ENCODE peak calls at places on chromosomes 7 and 10, in six cellular contexts. C is IMR-90, A is A549, W is GM12878, S is HepG2, I is SK-N-SH. G is an unnamed sample.

GRCh38 chr10:110746254-110746826 is 102.2 kb downstream of the RBM20 start:
- DNase-seq in C (peak; percentile 71), A (peak; percentile 67), W (no peak), S (peak; percentile 56), I (peak; percentile 71), G (peak; percentile 47)

GRCh38 chr10:88693392-88694020 is 12.5 kb upstream of the LIPK start:
- DNase-seq in C (no peak), A (no peak), W (no peak), S (no peak), I (no peak), G (no peak)

GRCh38 chr10:84176351-84176750 is 2.8 kb downstream of the GPR15LG start:
- DNase-seq in C (no peak), A (no peak), W (no peak), S (no peak), I (no peak), G (no peak)

GRCh38 chr10:70745555-70745954 is 39.6 kb downstream of the TBATA start:
- DNase-seq in C (no peak), A (no peak), W (no peak), S (no peak), I (no peak), G (no peak)

GRCh38 chr7:2002561-2003450 is 229.9 kb downstream of the MAD1L1 start:
- DNase-seq in C (no peak), A (no peak), W (no peak), S (no peak), I (no peak), G (no peak)

GRCh38 chr7:34077168-34077567 is 171.8 kb downstream of the BMPER start:
- DNase-seq in C (no peak), A (no peak), W (no peak), S (no peak), I (no peak), G (no peak)

GRCh38 chr10:13839430-13839986 is 252.7 kb downstream of the PRPF18 start:
- DNase-seq in C (peak; percentile 93), A (no peak), W (no peak), S (no peak), I (no peak), G (no peak)

GRCh38 chr10:98405422-98405821 is 9.6 kb downstream of the PYROXD2 start:
- DNase-seq in C (peak; percentile 54), A (no peak), W (no peak), S (no peak), I (no peak), G (no peak)

GRCh38 chr10:52020702-52021101 is 293.4 kb upstream of the DKK1 start:
- DNase-seq in C (no peak), A (no peak), W (no peak), S (no peak), I (no peak), G (no peak)

GRCh38 chr10:114634607-114634974 is 23.5 kb downstream of the ABLIM1 start:
- DNase-seq in C (peak; percentile 93), A (peak; percentile 88), W (no peak), S (peak; percentile 62), I (peak; percentile 24), G (peak; percentile 66)

GRCh38 chr10:34710391-34710751 is 104.7 kb downstream of the PARD3 start:
- DNase-seq in C (peak; percentile 78), A (peak; percentile 58), W (no peak), S (no peak), I (no peak), G (peak; percentile 17)

GRCh38 chr7:29866490-29866930 is 60.2 kb downstream of the WIPF3 start:
- DNase-seq in C (peak; percentile 6), A (no peak), W (no peak), S (no peak), I (no peak), G (no peak)

GRCh38 chr7:76259124-76260086 is 43.1 kb upstream of the HSPB1 start:
- DNase-seq in C (no peak), A (no peak), W (no peak), S (no peak), I (peak; percentile 81), G (no peak)

GRCh38 chr10:46528171-46528671 is 28.2 kb downstream of the GPRIN2 start:
- DNase-seq in C (no peak), A (no peak), W (no peak), S (no peak), I (peak; percentile 30), G (no peak)

GRCh38 chr10:33657154-33657900 is 322.9 kb upstream of the NRP1 start:
- DNase-seq in C (peak; percentile 31), A (no peak), W (no peak), S (peak; percentile 71), I (peak; percentile 32), G (no peak)

GRCh38 chr10:22649390-22649841 is 65.0 kb downstream of the PIP4K2A start:
- DNase-seq in C (no peak), A (no peak), W (no peak), S (no peak), I (no peak), G (peak; percentile 27)

GRCh38 chr7:151405588-151405987 is 4.2 kb downstream of the WDR86 start:
- DNase-seq in C (no peak), A (no peak), W (no peak), S (no peak), I (peak; percentile 26), G (no peak)

GRCh38 chr7:10838205-10838604 is 135.5 kb upstream of the PHF14 start:
- DNase-seq in C (no peak), A (no peak), W (no peak), S (no peak), I (no peak), G (no peak)

GRCh38 chr7:13945670-13946069 is 43.8 kb downstream of the ETV1 start:
- DNase-seq in C (no peak), A (no peak), W (no peak), S (no peak), I (peak; percentile 72), G (no peak)

GRCh38 chr7:149816267-149816751 is 21.9 kb upstream of the ZNF862 start:
- DNase-seq in C (no peak), A (no peak), W (no peak), S (no peak), I (no peak), G (no peak)

GRCh38 chr10:47198221-47198620 is 101.8 kb upstream of the GDF10 start:
- DNase-seq in C (no peak), A (no peak), W (no peak), S (no peak), I (no peak), G (no peak)

GRCh38 chr7:19958309-19958896 is 185.0 kb upstream of the TMEM196 start:
- DNase-seq in C (peak; percentile 11), A (peak; percentile 63), W (no peak), S (peak; percentile 1), I (no peak), G (no peak)

GRCh38 chr7:21771906-21772610 is 173.6 kb downstream of the CDCA7L start:
- DNase-seq in C (no peak), A (no peak), W (no peak), S (no peak), I (no peak), G (peak; percentile 9)

GRCh38 chr7:127954371-127954770 is 76.9 kb downstream of the LRRC4 start:
- DNase-seq in C (no peak), A (no peak), W (no peak), S (no peak), I (no peak), G (no peak)

GRCh38 chr7:22787936-22788335 is 34.7 kb downstream of the TOMM7 start:
- DNase-seq in C (peak; percentile 17), A (no peak), W (no peak), S (no peak), I (no peak), G (no peak)

GRCh38 chr7:148799893-148800545 is 84.1 kb downstream of the EZH2 start:
- DNase-seq in C (no peak), A (no peak), W (no peak), S (no peak), I (no peak), G (no peak)

GRCh38 chr10:118046491-118047362 is at the start of gene RAB11FIP2:
- DNase-seq in C (peak; percentile 82), A (peak; percentile 88), W (peak; percentile 33), S (peak; percentile 83), I (peak; percentile 97), G (peak; percentile 89)

GRCh38 chr10:13162013-13162364 is 631 bp downstream of the MCM10 start:
- DNase-seq in C (no peak), A (peak; percentile 20), W (no peak), S (no peak), I (peak; percentile 44), G (peak; percentile 24)

GRCh38 chr10:125521721-125522680 is 161.0 kb downstream of the TEX36 start:
- DNase-seq in C (no peak), A (peak; percentile 35), W (no peak), S (peak; percentile 23), I (peak; percentile 59), G (peak; percentile 60)
- TF ChIP-seq SMC3 in C (no peak), A (no peak), W (no peak), S (no peak), I (no peak), G (no peak)

DNA sequence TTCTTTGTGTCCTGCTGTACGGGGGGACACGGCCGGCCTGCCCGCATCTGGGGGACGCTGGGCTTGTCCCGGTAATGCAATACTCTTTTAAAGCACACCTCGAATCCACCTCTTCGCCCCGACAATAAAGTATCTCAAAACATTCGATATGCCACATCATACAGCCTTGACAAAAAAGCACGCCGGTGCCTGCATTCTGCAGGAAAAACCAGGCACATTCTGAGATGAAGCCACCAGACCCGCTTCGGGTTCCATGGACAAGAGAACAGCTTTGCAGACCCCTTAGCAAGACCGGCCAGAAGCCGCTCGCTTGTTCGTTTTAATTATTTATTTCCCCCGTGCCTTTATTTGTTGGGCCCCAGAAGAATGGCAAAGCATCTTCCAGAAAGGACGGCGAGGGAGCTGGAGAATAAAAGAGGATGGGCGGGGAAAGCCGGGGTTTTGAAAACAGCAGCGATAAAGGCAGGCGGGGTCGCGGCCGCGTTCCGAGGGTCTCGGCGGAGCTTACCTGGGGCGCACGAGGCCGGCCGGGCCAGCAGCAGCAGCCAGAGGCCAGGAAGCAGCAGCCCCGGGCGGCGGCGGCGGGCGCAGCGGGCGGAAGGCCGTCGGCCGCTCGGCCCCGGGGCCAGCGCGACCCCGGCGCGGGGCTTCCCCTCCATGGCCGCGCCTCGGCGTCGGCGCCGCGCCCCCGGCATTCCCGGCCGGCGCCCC is 459 bp downstream of the KIAA1549 start:
- DNase-seq in C (no peak), A (no peak), W (no peak), S (no peak), I (peak; percentile 51), G (no peak)
- TF ChIP-seq SMC3 in C (no peak), A (no peak), W (no peak), S (no peak), I (no peak), G (no peak)

GRCh38 chr10:61905837-61906236 is 4.3 kb downstream of the ARID5B start:
- DNase-seq in C (no peak), A (no peak), W (no peak), S (no peak), I (no peak), G (no peak)

GRCh38 chr10:61903991-61904350 is 2.5 kb downstream of the ARID5B start:
- DNase-seq in C (peak; percentile 19), A (no peak), W (no peak), S (no peak), I (no peak), G (no peak)

GRCh38 chr10:61905446-61905725 is 3.9 kb downstream of the ARID5B start:
- DNase-seq in C (no peak), A (no peak), W (no peak), S (no peak), I (no peak), G (no peak)

GRCh38 chr10:61903184-61903990 is 1.9 kb downstream of the ARID5B start:
- DNase-seq in C (peak; percentile 55), A (peak; percentile 35), W (peak; percentile 53), S (peak; percentile 38), I (peak; percentile 78), G (peak; percentile 72)

GRCh38 chr10:61904711-61905445 is 3.4 kb downstream of the ARID5B start:
- DNase-seq in C (peak; percentile 80), A (peak; percentile 55), W (peak; percentile 75), S (peak; percentile 75), I (peak; percentile 73), G (peak; percentile 55)
- TF ChIP-seq SMC3 in C (peak; percentile 25), A (no peak), W (peak; percentile 30), S (peak; percentile 7), I (peak; percentile 13), G (no peak)

GRCh38 chr7:30888783-30889182 is 22.9 kb upstream of the AQP1 start:
- DNase-seq in C (peak; percentile 86), A (no peak), W (no peak), S (no peak), I (no peak), G (no peak)
- TF ChIP-seq SMC3 in C (no peak), A (no peak), W (no peak), S (no peak), I (peak; percentile 16), G (no peak)

G was measured in K562.